ENCODE peak calls at places on chromosomes 11 and 22, in six cellular contexts. One of them, this sample, is unnamed.

GRCh38 chr11:45341379-45341778 is 55.2 kb upstream of the SYT13 start:
- DNase-seq in MM.1S: no peak
- DNase-seq in cardiac muscle cell: no peak
- DNase-seq in A549: no peak
- DNase-seq in WERI-Rb-1: no peak
- DNase-seq in mammary epithelial cell: no peak
- DNase-seq in this sample: no peak

GRCh38 chr22:39520874-39521857 is 804 bp downstream of the ATF4 start:
- DNase-seq in MM.1S: peak; percentile 53
- DNase-seq in cardiac muscle cell: peak; percentile 85
- DNase-seq in A549: no peak
- DNase-seq in WERI-Rb-1: peak; percentile 69
- DNase-seq in mammary epithelial cell: peak; percentile 73
- DNase-seq in this sample: peak; percentile 65

GRCh38 chr11:135022430-135022829 is 610.4 kb upstream of the B3GAT1 start:
- DNase-seq in MM.1S: no peak
- DNase-seq in cardiac muscle cell: no peak
- DNase-seq in A549: no peak
- DNase-seq in WERI-Rb-1: no peak
- DNase-seq in mammary epithelial cell: no peak
- DNase-seq in this sample: no peak

GRCh38 chr22:50586416-50586815 is 3.8 kb upstream of the CHKB start:
- DNase-seq in MM.1S: no peak
- DNase-seq in cardiac muscle cell: no peak
- DNase-seq in A549: no peak
- DNase-seq in WERI-Rb-1: no peak
- DNase-seq in mammary epithelial cell: no peak
- DNase-seq in this sample: no peak

GRCh38 chr11:31802990-31803812 is 7.9 kb downstream of the PAX6 start:
- DNase-seq in MM.1S: no peak
- DNase-seq in cardiac muscle cell: no peak
- DNase-seq in A549: no peak
- DNase-seq in WERI-Rb-1: no peak
- DNase-seq in mammary epithelial cell: no peak
- DNase-seq in this sample: no peak

GRCh38 chr11:61429346-61429690 is 457 bp downstream of the CPSF7 start:
- DNase-seq in MM.1S: peak; percentile 75
- DNase-seq in cardiac muscle cell: peak; percentile 95
- DNase-seq in A549: peak; percentile 58
- DNase-seq in WERI-Rb-1: peak; percentile 76
- DNase-seq in mammary epithelial cell: peak; percentile 46
- DNase-seq in this sample: peak; percentile 55

GRCh38 chr11:125123947-125124633 is 12.7 kb upstream of the TMEM218 start:
- DNase-seq in MM.1S: peak; percentile 90
- DNase-seq in cardiac muscle cell: peak; percentile 39
- DNase-seq in A549: peak; percentile 71
- DNase-seq in WERI-Rb-1: peak; percentile 50
- DNase-seq in mammary epithelial cell: peak; percentile 12
- DNase-seq in this sample: no peak

GRCh38 chr22:23773247-23774113 is 831 bp downstream of the MMP11 start:
- DNase-seq in MM.1S: no peak
- DNase-seq in cardiac muscle cell: no peak
- DNase-seq in A549: no peak
- DNase-seq in WERI-Rb-1: no peak
- DNase-seq in mammary epithelial cell: no peak
- DNase-seq in this sample: no peak

GRCh38 chr22:27994481-27995331 is 75.7 kb upstream of the PITPNB start:
- DNase-seq in MM.1S: no peak
- DNase-seq in cardiac muscle cell: no peak
- DNase-seq in A549: no peak
- DNase-seq in WERI-Rb-1: no peak
- DNase-seq in mammary epithelial cell: no peak
- DNase-seq in this sample: no peak

GRCh38 chr11:17714356-17714854 is 5.0 kb upstream of the MYOD1 start:
- DNase-seq in MM.1S: no peak
- DNase-seq in cardiac muscle cell: no peak
- DNase-seq in A549: no peak
- DNase-seq in WERI-Rb-1: peak; percentile 68
- DNase-seq in mammary epithelial cell: no peak
- DNase-seq in this sample: no peak
- TF ChIP-seq CTCF in MM.1S: no peak
- TF ChIP-seq CTCF in cardiac muscle cell: no peak
- TF ChIP-seq CTCF in A549: no peak
- TF ChIP-seq CTCF in WERI-Rb-1: peak; percentile 68
- TF ChIP-seq CTCF in mammary epithelial cell: no peak
- TF ChIP-seq CTCF in this sample: no peak

DNA sequence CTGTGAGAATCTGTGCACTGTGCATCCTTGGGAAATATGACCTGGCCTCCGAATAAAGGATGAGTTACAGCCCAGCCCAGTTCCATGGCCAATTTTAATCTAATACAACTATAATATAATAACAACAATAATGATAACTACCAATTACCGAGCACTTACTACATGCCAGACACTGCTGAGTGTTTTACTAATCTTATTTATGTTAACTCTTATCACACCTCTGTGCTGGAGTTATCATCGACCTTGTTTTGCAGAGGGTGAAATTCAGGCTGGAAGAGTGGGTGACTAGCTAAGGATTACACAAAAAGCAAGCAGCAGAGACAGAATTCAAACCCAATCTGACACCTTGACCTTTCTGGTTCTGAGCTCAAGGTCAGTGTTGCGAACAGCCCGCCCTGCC is 83.9 kb downstream of the GALNT18 start:
- DNase-seq in MM.1S: no peak
- DNase-seq in cardiac muscle cell: no peak
- DNase-seq in A549: no peak
- DNase-seq in WERI-Rb-1: no peak
- DNase-seq in mammary epithelial cell: no peak
- DNase-seq in this sample: no peak
- H3K27ac ChIP-seq in MM.1S: no peak overlapping the region
- H3K27ac ChIP-seq in cardiac muscle cell: no peak overlapping the region
- H3K27ac ChIP-seq in A549: no peak overlapping the region
- H3K27ac ChIP-seq in WERI-Rb-1: peak overlapping the region; percentile 91
- H3K27ac ChIP-seq in mammary epithelial cell: no peak overlapping the region
- H3K27ac ChIP-seq in this sample: no peak overlapping the region

GRCh38 chr11:54558919-54559318 is 44.9 kb downstream of the OR4C46 start:
- DNase-seq in MM.1S: no peak
- DNase-seq in cardiac muscle cell: no peak
- DNase-seq in A549: no peak
- DNase-seq in WERI-Rb-1: no peak
- DNase-seq in mammary epithelial cell: no peak
- DNase-seq in this sample: no peak

GRCh38 chr11:54558407-54558806 is 45.4 kb downstream of the OR4C46 start:
- DNase-seq in MM.1S: no peak
- DNase-seq in cardiac muscle cell: no peak
- DNase-seq in A549: no peak
- DNase-seq in WERI-Rb-1: no peak
- DNase-seq in mammary epithelial cell: no peak
- DNase-seq in this sample: no peak
- H3K9me3 ChIP-seq in MM.1S: no peaks in the 10 kb centered on the region
- H3K9me3 ChIP-seq in cardiac muscle cell: no peaks in the 10 kb centered on the region
- H3K9me3 ChIP-seq in A549: no peaks in the 10 kb centered on the region
- H3K9me3 ChIP-seq in WERI-Rb-1: no peaks in the 10 kb centered on the region
- H3K9me3 ChIP-seq in mammary epithelial cell: peaks cover 19% of the 10 kb centered on the region
- H3K9me3 ChIP-seq in this sample: peaks cover 33% of the 10 kb centered on the region

GRCh38 chr11:16456366-16456765 is 100.0 kb upstream of the SOX6 start:
- DNase-seq in MM.1S: no peak
- DNase-seq in cardiac muscle cell: no peak
- DNase-seq in A549: no peak
- DNase-seq in WERI-Rb-1: no peak
- DNase-seq in mammary epithelial cell: peak; percentile 51
- DNase-seq in this sample: no peak
- TF ChIP-seq CTCF in MM.1S: no peak
- TF ChIP-seq CTCF in cardiac muscle cell: no peak
- TF ChIP-seq CTCF in A549: no peak
- TF ChIP-seq CTCF in WERI-Rb-1: no peak
- TF ChIP-seq CTCF in mammary epithelial cell: no peak
- TF ChIP-seq CTCF in this sample: no peak

DNA sequence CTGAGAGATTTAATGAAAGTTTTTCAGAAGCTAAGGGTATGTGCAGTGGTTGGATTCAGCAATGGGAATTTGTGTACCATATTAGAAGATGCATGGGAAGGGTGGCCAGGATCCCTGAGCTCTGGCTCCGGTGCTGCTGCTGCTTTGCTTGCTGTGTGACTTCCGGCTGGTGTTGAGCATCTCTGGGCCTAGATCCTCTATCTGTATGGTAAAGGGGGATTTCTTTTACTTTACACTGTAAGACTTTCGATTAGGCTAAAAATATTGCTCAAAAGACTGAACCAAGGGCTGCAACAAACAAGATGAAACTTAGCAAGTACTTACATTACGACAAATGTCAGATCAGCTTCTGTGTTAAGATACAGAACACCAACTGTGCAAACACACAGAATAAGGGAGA is 39.1 kb downstream of the XRRA1 start:
- DNase-seq in MM.1S: peak; percentile 69
- DNase-seq in cardiac muscle cell: no peak
- DNase-seq in A549: no peak
- DNase-seq in WERI-Rb-1: no peak
- DNase-seq in mammary epithelial cell: no peak
- DNase-seq in this sample: no peak
- H3K27ac ChIP-seq in MM.1S: peak overlapping the region; percentile 86
- H3K27ac ChIP-seq in cardiac muscle cell: peak overlapping the region; percentile 44
- H3K27ac ChIP-seq in A549: no peak overlapping the region
- H3K27ac ChIP-seq in WERI-Rb-1: no peak overlapping the region
- H3K27ac ChIP-seq in mammary epithelial cell: no peak overlapping the region
- H3K27ac ChIP-seq in this sample: no peak overlapping the region

GRCh38 chr22:49209452-49210195 is 618.0 kb downstream of the BRD1 start:
- DNase-seq in MM.1S: no peak
- DNase-seq in cardiac muscle cell: no peak
- DNase-seq in A549: no peak
- DNase-seq in WERI-Rb-1: peak; percentile 54
- DNase-seq in mammary epithelial cell: no peak
- DNase-seq in this sample: no peak
- H3K9me3 ChIP-seq in MM.1S: no peaks in the 10 kb centered on the region
- H3K9me3 ChIP-seq in cardiac muscle cell: no peaks in the 10 kb centered on the region
- H3K9me3 ChIP-seq in A549: no peaks in the 10 kb centered on the region
- H3K9me3 ChIP-seq in WERI-Rb-1: no peaks in the 10 kb centered on the region
- H3K9me3 ChIP-seq in mammary epithelial cell: peaks cover 65% of the 10 kb centered on the region
- H3K9me3 ChIP-seq in this sample: no peaks in the 10 kb centered on the region

GRCh38 chr11:69912911-69913451 is 93.8 kb upstream of the FGF3 start:
- DNase-seq in MM.1S: peak; percentile 23
- DNase-seq in cardiac muscle cell: no peak
- DNase-seq in A549: no peak
- DNase-seq in WERI-Rb-1: no peak
- DNase-seq in mammary epithelial cell: no peak
- DNase-seq in this sample: no peak
- TF ChIP-seq CTCF in MM.1S: peak; percentile 48
- TF ChIP-seq CTCF in cardiac muscle cell: peak; percentile 25
- TF ChIP-seq CTCF in A549: peak; percentile 47
- TF ChIP-seq CTCF in WERI-Rb-1: peak; percentile 59
- TF ChIP-seq CTCF in mammary epithelial cell: peak; percentile 63
- TF ChIP-seq CTCF in this sample: no peak

GRCh38 chr11:133832096-133833081 is 12.9 kb downstream of the SPATA19 start:
- DNase-seq in MM.1S: no peak
- DNase-seq in cardiac muscle cell: no peak
- DNase-seq in A549: no peak
- DNase-seq in WERI-Rb-1: no peak
- DNase-seq in mammary epithelial cell: no peak
- DNase-seq in this sample: no peak

GRCh38 chr11:133834399-133835257 is 10.7 kb downstream of the SPATA19 start:
- DNase-seq in MM.1S: no peak
- DNase-seq in cardiac muscle cell: no peak
- DNase-seq in A549: no peak
- DNase-seq in WERI-Rb-1: no peak
- DNase-seq in mammary epithelial cell: no peak
- DNase-seq in this sample: no peak

GRCh38 chr11:133830931-133831907 is 14.1 kb downstream of the SPATA19 start:
- DNase-seq in MM.1S: no peak
- DNase-seq in cardiac muscle cell: no peak
- DNase-seq in A549: no peak
- DNase-seq in WERI-Rb-1: peak; percentile 56
- DNase-seq in mammary epithelial cell: no peak
- DNase-seq in this sample: no peak

GRCh38 chr11:133833899-133834296 is 11.4 kb downstream of the SPATA19 start:
- DNase-seq in MM.1S: no peak
- DNase-seq in cardiac muscle cell: no peak
- DNase-seq in A549: no peak
- DNase-seq in WERI-Rb-1: no peak
- DNase-seq in mammary epithelial cell: no peak
- DNase-seq in this sample: no peak

DNA sequence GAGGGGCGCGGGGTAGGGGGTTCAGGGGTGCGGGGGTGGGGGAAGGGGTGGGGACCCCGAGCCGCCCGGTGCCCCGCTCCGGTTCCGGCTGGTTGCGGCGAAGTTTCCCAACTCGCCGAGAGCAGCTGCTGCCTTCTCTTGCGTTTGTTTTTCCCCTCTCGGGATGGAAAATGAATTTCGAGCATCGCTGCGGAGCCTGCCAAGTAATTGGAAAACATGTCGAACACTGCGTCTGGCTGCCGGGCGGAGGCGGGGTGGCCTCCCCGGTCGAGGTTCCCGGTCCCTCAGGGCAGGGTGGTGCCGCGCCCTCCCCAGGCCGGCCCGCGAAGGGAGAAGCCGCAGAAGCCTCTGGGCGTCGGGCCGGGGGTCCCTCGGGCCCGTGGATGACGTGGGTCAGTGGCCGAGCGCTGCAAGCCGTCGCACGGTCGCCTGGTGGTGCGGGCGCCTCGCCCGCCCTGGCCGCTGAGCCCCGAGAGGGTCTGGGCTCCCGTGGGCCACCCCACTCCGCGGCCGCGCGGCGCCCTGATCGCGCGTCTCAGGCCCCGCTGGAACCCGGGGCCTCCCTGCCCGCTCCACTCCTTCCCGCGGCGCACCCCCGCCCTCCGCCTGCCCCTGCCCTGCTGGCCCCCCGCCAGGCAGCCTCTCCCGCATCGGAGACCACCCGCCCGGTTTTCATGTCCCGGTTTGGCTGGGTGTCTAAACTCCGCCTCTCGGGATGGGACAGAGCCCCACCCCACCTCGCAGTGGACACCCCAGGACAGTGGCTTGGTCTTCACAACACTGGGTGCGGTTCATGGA is 12.0 kb downstream of the SPATA19 start:
- DNase-seq in MM.1S: no peak
- DNase-seq in cardiac muscle cell: no peak
- DNase-seq in A549: no peak
- DNase-seq in WERI-Rb-1: no peak
- DNase-seq in mammary epithelial cell: no peak
- DNase-seq in this sample: no peak
- H3K27ac ChIP-seq in MM.1S: no peak overlapping the region
- H3K27ac ChIP-seq in cardiac muscle cell: no peak overlapping the region
- H3K27ac ChIP-seq in A549: no peak overlapping the region
- H3K27ac ChIP-seq in WERI-Rb-1: no peak overlapping the region
- H3K27ac ChIP-seq in mammary epithelial cell: no peak overlapping the region
- H3K27ac ChIP-seq in this sample: no peak overlapping the region

GRCh38 chr11:99645934-99646333 is 625.2 kb downstream of the CNTN5 start:
- DNase-seq in MM.1S: no peak
- DNase-seq in cardiac muscle cell: no peak
- DNase-seq in A549: no peak
- DNase-seq in WERI-Rb-1: no peak
- DNase-seq in mammary epithelial cell: no peak
- DNase-seq in this sample: no peak
- H3K9me3 ChIP-seq in MM.1S: no peaks in the 10 kb centered on the region
- H3K9me3 ChIP-seq in cardiac muscle cell: no peaks in the 10 kb centered on the region
- H3K9me3 ChIP-seq in A549: no peaks in the 10 kb centered on the region
- H3K9me3 ChIP-seq in WERI-Rb-1: no peaks in the 10 kb centered on the region
- H3K9me3 ChIP-seq in mammary epithelial cell: peaks cover 5% of the 10 kb centered on the region
- H3K9me3 ChIP-seq in this sample: no peaks in the 10 kb centered on the region

This sample was measured in CD4-positive, alpha-beta T cell.